ENCODE peak calls at places on chromosomes 12 and 14, in nine cellular contexts. L is Daoy; P is HTR-8/SVneo; J is GDM1; N is naive thymus-derived CD8-positive, alpha-beta T cell; I is chondrocyte; Q is mesendoderm; W is Calu3; T is amygdala. O is an unnamed sample.

GRCh38 chr12:131908082-131908715 is 13.8 kb downstream of the ULK1 start:
- DNase-seq in L (no peak), P (no peak), J (no peak), N (peak; percentile 54), I (peak; percentile 92), Q (no peak), W (no peak), T (no peak), O (no peak)

GRCh38 chr12:54417712-54418440 is 1.2 kb downstream of the ITGA5 start:
- DNase-seq in L (peak; percentile 52), P (no peak), J (no peak), N (no peak), I (no peak), Q (no peak), W (no peak), T (no peak), O (no peak)

GRCh38 chr14:79749051-79749450 is 462.3 kb downstream of the DIO2 start:
- DNase-seq in L (no peak), P (no peak), J (no peak), N (no peak), I (no peak), Q (no peak), W (no peak), T (peak; percentile 1), O (no peak)

GRCh38 chr12:120496353-120497340 is 734 bp downstream of the DYNLL1 start:
- DNase-seq in L (peak; percentile 53), P (peak; percentile 60), J (no peak), N (peak; percentile 82), I (no peak), Q (peak; percentile 62), W (peak; percentile 38), T (peak; percentile 67), O (no peak)

GRCh38 chr14:72740966-72741835 is 152.7 kb downstream of the DPF3 start:
- DNase-seq in L (no peak), P (no peak), J (no peak), N (no peak), I (no peak), Q (no peak), W (no peak), T (no peak), O (no peak)

GRCh38 chr12:10385181-10385613 is 4.6 kb downstream of the KLRK1 start:
- DNase-seq in L (peak; percentile 46), P (no peak), J (no peak), N (no peak), I (no peak), Q (no peak), W (no peak), T (no peak), O (peak; percentile 38)

GRCh38 chr12:10960260-10960659 is 21.2 kb upstream of the TAS2R14 start:
- DNase-seq in L (no peak), P (no peak), J (no peak), N (no peak), I (no peak), Q (peak; percentile 40), W (no peak), T (no peak), O (no peak)

GRCh38 chr12:2924019-2924418 is 33.3 kb downstream of the TULP3 start:
- DNase-seq in L (peak; percentile 17), P (no peak), J (no peak), N (no peak), I (no peak), Q (no peak), W (no peak), T (no peak), O (peak; percentile 11)

GRCh38 chr14:65658202-65658601 is 245.7 kb downstream of the FUT8 start:
- DNase-seq in L (no peak), P (no peak), J (no peak), N (no peak), I (no peak), Q (no peak), W (no peak), T (no peak), O (no peak)

GRCh38 chr12:77553976-77554619 is 276.6 kb upstream of the NAV3 start:
- DNase-seq in L (no peak), P (no peak), J (no peak), N (no peak), I (no peak), Q (no peak), W (no peak), T (no peak), O (no peak)

GRCh38 chr12:129579879-129580278 is 323.9 kb downstream of the TMEM132D start:
- DNase-seq in L (no peak), P (no peak), J (no peak), N (no peak), I (no peak), Q (peak; percentile 36), W (no peak), T (no peak), O (no peak)

GRCh38 chr12:102950107-102950949 is 7.1 kb upstream of the ASCL1 start:
- DNase-seq in L (peak; percentile 34), P (no peak), J (no peak), N (no peak), I (no peak), Q (peak; percentile 84), W (no peak), T (peak; percentile 2), O (no peak)

GRCh38 chr12:5088586-5089264 is 45.0 kb downstream of the KCNA5 start:
- DNase-seq in L (peak; percentile 99), P (no peak), J (no peak), N (no peak), I (no peak), Q (no peak), W (peak; percentile 12), T (no peak), O (no peak)

GRCh38 chr12:113422030-113422900 is at the start of gene SDSL:
- DNase-seq in L (peak; percentile 95), P (peak; percentile 88), J (peak; percentile 94), N (no peak), I (peak; percentile 78), Q (peak; percentile 81), W (peak; percentile 77), T (peak; percentile 16), O (peak; percentile 52)

GRCh38 chr12:1805441-1806081 is 14.8 kb upstream of the LRTM2 start:
- DNase-seq in L (no peak), P (no peak), J (no peak), N (peak; percentile 62), I (peak; percentile 77), Q (no peak), W (no peak), T (no peak), O (no peak)

GRCh38 chr12:124474709-124475108 is 92.7 kb downstream of the NCOR2 start:
- DNase-seq in L (no peak), P (no peak), J (no peak), N (no peak), I (no peak), Q (no peak), W (no peak), T (peak; percentile 85), O (no peak)

GRCh38 chr14:68792022-68792829 is 641 bp downstream of the ZFP36L1 start:
- DNase-seq in L (peak; percentile 35), P (no peak), J (no peak), N (peak; percentile 61), I (no peak), Q (peak; percentile 60), W (peak; percentile 26), T (no peak), O (no peak)

GRCh38 chr12:59036973-59037807 is 116.9 kb upstream of the LRIG3 start:
- DNase-seq in L (peak; percentile 41), P (peak; percentile 3), J (no peak), N (no peak), I (no peak), Q (no peak), W (peak; percentile 48), T (no peak), O (peak; percentile 80)

GRCh38 chr12:40898505-40898904 is 206.3 kb downstream of the CNTN1 start:
- DNase-seq in L (no peak), P (no peak), J (no peak), N (no peak), I (no peak), Q (no peak), W (no peak), T (no peak), O (no peak)

GRCh38 chr12:132619301-132620112 is 931 bp downstream of the P2RX2 start:
- DNase-seq in L (no peak), P (no peak), J (no peak), N (no peak), I (no peak), Q (no peak), W (no peak), T (no peak), O (no peak)

GRCh38 chr14:35818346-35819115 is 7.6 kb upstream of the BRMS1L start:
- DNase-seq in L (peak; percentile 42), P (peak; percentile 54), J (peak; percentile 2), N (no peak), I (no peak), Q (peak; percentile 48), W (peak; percentile 44), T (no peak), O (peak; percentile 59)

GRCh38 chr12:5022465-5023061 is 21.1 kb upstream of the KCNA5 start:
- DNase-seq in L (peak; percentile 75), P (peak; percentile 54), J (no peak), N (no peak), I (no peak), Q (peak; percentile 77), W (peak; percentile 36), T (no peak), O (peak; percentile 24)

GRCh38 chr12:96248532-96248931 is 54.4 kb downstream of the ELK3 start:
- DNase-seq in L (no peak), P (no peak), J (no peak), N (no peak), I (no peak), Q (no peak), W (no peak), T (no peak), O (no peak)

GRCh38 chr14:75909630-75910029 is 72.2 kb downstream of the TGFB3 start:
- DNase-seq in L (no peak), P (no peak), J (no peak), N (no peak), I (no peak), Q (no peak), W (no peak), T (no peak), O (no peak)

GRCh38 chr12:1479645-1480044 is 114.7 kb downstream of the FBXL14 start:
- DNase-seq in L (no peak), P (no peak), J (no peak), N (no peak), I (no peak), Q (no peak), W (no peak), T (no peak), O (no peak)

GRCh38 chr14:59278111-59278510 is 89.6 kb downstream of the DAAM1 start:
- DNase-seq in L (peak; percentile 89), P (peak; percentile 93), J (no peak), N (no peak), I (no peak), Q (no peak), W (peak; percentile 38), T (no peak), O (peak; percentile 66)

GRCh38 chr12:120007272-120007671 is 18.2 kb downstream of the BICDL1 start:
- DNase-seq in L (no peak), P (no peak), J (peak; percentile 7), N (peak; percentile 89), I (no peak), Q (peak; percentile 49), W (no peak), T (no peak), O (no peak)

GRCh38 chr14:70709726-70710382 is 68.1 kb downstream of the TTC9 start:
- DNase-seq in L (peak; percentile 61), P (no peak), J (no peak), N (no peak), I (no peak), Q (peak; percentile 36), W (no peak), T (no peak), O (no peak)

GRCh38 chr12:45425426-45425825 is 209.5 kb downstream of the ANO6 start:
- DNase-seq in L (no peak), P (no peak), J (no peak), N (no peak), I (no peak), Q (no peak), W (no peak), T (no peak), O (no peak)

GRCh38 chr12:117832459-117833457 is 136.0 kb downstream of the KSR2 start:
- DNase-seq in L (peak; percentile 62), P (no peak), J (no peak), N (no peak), I (no peak), Q (no peak), W (no peak), T (no peak), O (no peak)

GRCh38 chr12:27382924-27383323 is 50.3 kb downstream of the BMAL2 start:
- DNase-seq in L (no peak), P (no peak), J (no peak), N (no peak), I (no peak), Q (no peak), W (no peak), T (no peak), O (no peak)